ENCODE peak calls at places on chromosomes 5 and 9, in six cellular contexts. N is MM.1S, P is SK-N-SH, Q is GM23338, S is PC-3, J is PC-9. F is an unnamed sample. For H3K9me2 and H3F3A, the result is how much of the 10 kb centered on the place peaks cover.

GRCh38 chr9:15154677-15155076 is 152.3 kb downstream of the TTC39B start:
- DNase-seq in N (no peak), P (no peak), Q (no peak), S (no peak), J (no peak), F (no peak)

GRCh38 chr9:116646661-116647514 is 40.2 kb upstream of the TRIM32 start:
- DNase-seq in N (peak), P (peak), Q (peak), S (peak), J (peak), F (peak)

GRCh38 chr5:64144429-64145215 is 21.0 kb upstream of the RNF180 start:
- DNase-seq in N (no peak), P (no peak), Q (no peak), S (peak), J (no peak), F (peak)

GRCh38 chr5:10633271-10634049 is 69.6 kb downstream of the ANKRD33B start:
- DNase-seq in N (peak), P (no peak), Q (no peak), S (no peak), J (no peak), F (no peak)

GRCh38 chr9:134181648-134182034 is 17.3 kb upstream of the RNU6ATAC start:
- DNase-seq in N (peak), P (no peak), Q (no peak), S (no peak), J (no peak), F (no peak)

GRCh38 chr9:655875-656274 is 185.6 kb upstream of the DMRT1 start:
- DNase-seq in N (no peak), P (no peak), Q (no peak), S (no peak), J (no peak), F (peak)

GRCh38 chr5:6827815-6828214 is 114.6 kb downstream of the TENT4A start:
- DNase-seq in N (peak), P (no peak), Q (no peak), S (no peak), J (no peak), F (no peak)

GRCh38 chr5:177497297-177498012 is at the start of gene PDLIM7:
- DNase-seq in N (peak), P (peak), Q (peak), S (peak), J (peak), F (peak)

GRCh38 chr5:137606401-137606800 is 107.3 kb upstream of the SPOCK1 start:
- DNase-seq in N (no peak), P (no peak), Q (no peak), S (no peak), J (no peak), F (peak)

GRCh38 chr5:106874974-106875373 is 795.8 kb downstream of the EFNA5 start:
- DNase-seq in N (peak), P (no peak), Q (no peak), S (no peak), J (no peak), F (no peak)

GRCh38 chr5:38715671-38716070 is 130.1 kb upstream of the OSMR start:
- DNase-seq in N (no peak), P (peak), Q (no peak), S (no peak), J (no peak), F (peak)

GRCh38 chr9:136536721-136537241 is 9.1 kb downstream of the NOTCH1 start:
- DNase-seq in N (no peak), P (no peak), Q (peak), S (no peak), J (no peak), F (no peak)

GRCh38 chr5:14258840-14259239 is 115.7 kb downstream of the TRIO start:
- DNase-seq in N (no peak), P (no peak), Q (peak), S (no peak), J (no peak), F (no peak)

GRCh38 chr9:93648181-93648580 is 71.8 kb downstream of the PHF2 start:
- DNase-seq in N (no peak), P (no peak), Q (no peak), S (no peak), J (no peak), F (no peak)

GRCh38 chr5:88813805-88814584 is 69.0 kb downstream of the MEF2C start:
- DNase-seq in N (no peak), P (no peak), Q (peak), S (peak), J (no peak), F (no peak)

GRCh38 chr5:97106183-97106582 is 36.2 kb downstream of the LIX1 start:
- DNase-seq in N (no peak), P (no peak), Q (no peak), S (no peak), J (no peak), F (no peak)

GRCh38 chr5:169584998-169585451 is 1.5 kb downstream of the SPDL1 start:
- DNase-seq in N (no peak), P (peak), Q (no peak), S (no peak), J (no peak), F (peak)

GRCh38 chr5:169583424-169584215 is at the start of gene SPDL1:
- DNase-seq in N (peak), P (peak), Q (peak), S (peak), J (peak), F (peak)

GRCh38 chr5:169580964-169581363 is 2.6 kb upstream of the SPDL1 start:
- DNase-seq in N (no peak), P (no peak), Q (no peak), S (no peak), J (no peak), F (peak)

GRCh38 chr5:169581580-169582227 is 1.9 kb upstream of the SPDL1 start:
- DNase-seq in N (peak), P (peak), Q (peak), S (peak), J (peak), F (peak)

GRCh38 chr5:169583101-169583423 is 511 bp upstream of the SPDL1 start:
- DNase-seq in N (no peak), P (no peak), Q (no peak), S (no peak), J (no peak), F (no peak)
- H3K9me2 ChIP-seq in N (under half), P (under half), Q (under half), S (under half), J (under half), F (under half)

GRCh38 chr5:157575096-157575872 is at the start of gene ADAM19:
- DNase-seq in N (no peak), P (peak), Q (peak), S (peak), J (peak), F (peak)

GRCh38 chr5:157578079-157578780 is 2.7 kb upstream of the ADAM19 start:
- DNase-seq in N (no peak), P (no peak), Q (no peak), S (no peak), J (no peak), F (no peak)

GRCh38 chr5:157574456-157575095 is 999 bp downstream of the ADAM19 start:
- DNase-seq in N (no peak), P (no peak), Q (peak), S (no peak), J (no peak), F (peak)

GRCh38 chr5:157581870-157582269 is 6.3 kb upstream of the ADAM19 start:
- DNase-seq in N (no peak), P (no peak), Q (no peak), S (no peak), J (no peak), F (no peak)

GRCh38 chr5:157576678-157577077 is 1.1 kb upstream of the ADAM19 start:
- DNase-seq in N (no peak), P (no peak), Q (no peak), S (no peak), J (no peak), F (no peak)
- H3K4me3 ChIP-seq in N (no peak), P (no peak), Q (no peak), S (no peak), J (no peak), F (peak)

GRCh38 chr9:33926746-33927485 is 110.0 kb downstream of the UBE2R2 start:
- DNase-seq in N (no peak), P (no peak), Q (no peak), S (no peak), J (no peak), F (no peak)
- H3F3A ChIP-seq in N (under half), P (under half), Q (under half), S (under half), J (under half), F (under half)

DNA sequence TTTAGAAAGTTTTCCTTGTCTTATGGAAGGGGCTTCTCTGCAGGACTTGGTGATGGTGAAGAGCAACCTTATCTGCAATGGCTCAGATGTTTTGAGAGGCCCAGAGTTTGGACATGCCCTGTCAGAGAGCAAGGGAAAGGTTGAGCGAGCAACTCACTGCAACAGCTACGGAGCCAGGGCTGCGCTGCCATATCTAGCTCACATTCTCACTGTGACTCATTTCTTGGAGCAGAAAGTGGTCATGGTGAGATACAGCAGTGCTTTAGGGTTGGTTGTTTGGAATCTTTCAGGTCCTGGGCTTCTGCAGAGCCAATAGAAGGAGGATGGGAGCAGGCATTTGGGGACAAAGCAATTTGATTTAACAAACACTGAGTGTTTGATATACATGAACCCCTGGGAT is 12.3 kb downstream of the GLRA1 start:
- DNase-seq in N (no peak), P (no peak), Q (no peak), S (peak), J (no peak), F (no peak)
- H3K9me2 ChIP-seq in N (under half), P (under half), Q (under half), S (under half), J (under half), F (under half)

GRCh38 chr5:55096860-55097259 is 5.6 kb upstream of the GZMA start:
- DNase-seq in N (peak), P (no peak), Q (no peak), S (no peak), J (no peak), F (no peak)
- H3K4me3 ChIP-seq in N (no peak), P (no peak), Q (no peak), S (no peak), J (no peak), F (no peak)

GRCh38 chr5:2872676-2873075 is 121.2 kb upstream of the IRX2 start:
- DNase-seq in N (no peak), P (no peak), Q (no peak), S (no peak), J (no peak), F (no peak)
- H3F3A ChIP-seq in N (under half), P (under half), Q (under half), S (under half), J (under half), F (under half)

DNA sequence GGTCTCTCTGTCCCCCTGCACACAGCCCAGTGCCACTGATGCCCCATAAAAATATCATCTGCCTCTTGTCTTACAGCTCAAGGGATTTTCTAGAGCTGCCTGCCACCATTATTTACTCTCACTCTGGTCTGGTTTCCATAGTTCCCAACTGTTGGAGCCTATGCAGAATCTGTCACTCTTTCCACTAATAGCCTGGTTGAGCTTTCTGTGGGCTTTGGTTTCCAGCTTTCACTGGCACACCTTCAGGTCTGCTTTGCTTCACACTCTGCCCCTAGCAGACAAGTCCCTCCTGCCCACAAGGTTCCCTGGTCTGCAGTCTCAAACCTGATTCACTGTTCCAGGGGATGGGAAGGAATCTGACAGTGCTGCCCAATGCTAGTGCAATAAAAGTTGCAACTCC is 103.0 kb upstream of the FTMT start:
- DNase-seq in N (no peak), P (no peak), Q (no peak), S (no peak), J (no peak), F (no peak)
- H3K9me2 ChIP-seq in N (under half), P (under half), Q (under half), S (under half), J (under half), F (under half)

DNA sequence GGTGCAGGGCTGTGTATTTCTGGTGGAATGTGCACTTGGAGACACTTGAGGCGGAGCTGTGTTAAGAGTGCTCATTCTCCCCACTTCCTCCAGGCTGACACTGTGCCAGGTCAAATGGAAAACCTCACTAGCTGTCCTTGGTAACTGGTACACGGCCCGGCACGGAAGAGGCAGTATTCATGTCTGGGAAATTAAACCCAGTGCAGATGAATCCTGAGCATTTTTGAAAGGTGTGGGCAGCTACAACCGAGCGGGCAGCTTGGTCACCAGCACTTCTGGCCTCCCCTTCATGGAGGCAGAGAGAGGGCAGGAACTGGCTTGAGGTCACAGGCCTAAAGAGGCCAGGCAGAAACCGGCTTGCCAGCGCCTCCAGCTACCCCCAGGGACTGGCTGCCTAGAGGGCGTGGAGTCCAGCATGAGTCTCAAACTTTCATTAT is 1.6 kb downstream of the CLPTM1L start:
- DNase-seq in N (peak), P (no peak), Q (no peak), S (no peak), J (no peak), F (peak)
- H3K4me3 ChIP-seq in N (peak), P (no peak), Q (peak), S (peak), J (peak), F (peak)

F was measured in GM23248.